ENCODE peak calls at places on chromosome 10, in seven cellular contexts. Q is IMR-90, G is foreskin fibroblast, N is astrocyte of the spinal cord, Z is adrenal gland, X is left lung, J is NB4. R is an unnamed sample.

GRCh38 chr10:123912466-123913201 is 21.0 kb upstream of the CPXM2 start:
- DNase-seq in Q (no peak), G (no peak), N (no peak), Z (no peak), X (no peak), J (no peak), R (no peak)

GRCh38 chr10:79123547-79123963 is 54.8 kb downstream of the ZMIZ1 start:
- DNase-seq in Q (no peak), G (no peak), N (peak), Z (no peak), X (no peak), J (peak), R (no peak)

GRCh38 chr10:54009672-54010071 is 791.4 kb downstream of the PCDH15 start:
- DNase-seq in Q (no peak), G (no peak), N (no peak), Z (no peak), X (no peak), J (peak), R (no peak)

GRCh38 chr10:13984647-13985155 is 346.0 kb downstream of the FRMD4A start:
- DNase-seq in Q (peak), G (peak), N (peak), Z (no peak), X (no peak), J (no peak), R (no peak)

GRCh38 chr10:33336606-33337334 is 2.3 kb upstream of the NRP1 start:
- DNase-seq in Q (no peak), G (peak), N (peak), Z (peak), X (peak), J (peak), R (peak)

GRCh38 chr10:128924918-128925317 is 542.1 kb upstream of the MGMT start:
- DNase-seq in Q (no peak), G (no peak), N (no peak), Z (no peak), X (no peak), J (no peak), R (no peak)

GRCh38 chr10:125991009-125991788 is 94.8 kb downstream of the FANK1 start:
- DNase-seq in Q (no peak), G (no peak), N (no peak), Z (no peak), X (no peak), J (no peak), R (no peak)

GRCh38 chr10:25082276-25083204 is 66.1 kb downstream of the THNSL1 start:
- DNase-seq in Q (no peak), G (no peak), N (no peak), Z (no peak), X (no peak), J (peak), R (no peak)

GRCh38 chr10:86661161-86662025 is 6.9 kb upstream of the LDB3 start:
- DNase-seq in Q (peak), G (peak), N (no peak), Z (peak), X (no peak), J (no peak), R (no peak)

GRCh38 chr10:127886371-127887051 is 6.2 kb downstream of the CLRN3 start:
- DNase-seq in Q (no peak), G (no peak), N (no peak), Z (no peak), X (no peak), J (no peak), R (peak)

GRCh38 chr10:5644930-5645329 is 21.5 kb downstream of the ASB13 start:
- DNase-seq in Q (no peak), G (no peak), N (no peak), Z (no peak), X (no peak), J (no peak), R (no peak)

GRCh38 chr10:67785098-67785497 is 52.9 kb downstream of the DNAJC12 start:
- DNase-seq in Q (no peak), G (no peak), N (no peak), Z (no peak), X (no peak), J (no peak), R (no peak)

GRCh38 chr10:67784584-67784983 is 53.4 kb downstream of the DNAJC12 start:
- DNase-seq in Q (peak), G (no peak), N (no peak), Z (no peak), X (no peak), J (no peak), R (no peak)

GRCh38 chr10:67790534-67791408 is 47.2 kb downstream of the DNAJC12 start:
- DNase-seq in Q (peak), G (peak), N (peak), Z (no peak), X (no peak), J (peak), R (no peak)

GRCh38 chr10:67789769-67790168 is 48.2 kb downstream of the DNAJC12 start:
- DNase-seq in Q (no peak), G (no peak), N (no peak), Z (no peak), X (no peak), J (no peak), R (no peak)

DNA sequence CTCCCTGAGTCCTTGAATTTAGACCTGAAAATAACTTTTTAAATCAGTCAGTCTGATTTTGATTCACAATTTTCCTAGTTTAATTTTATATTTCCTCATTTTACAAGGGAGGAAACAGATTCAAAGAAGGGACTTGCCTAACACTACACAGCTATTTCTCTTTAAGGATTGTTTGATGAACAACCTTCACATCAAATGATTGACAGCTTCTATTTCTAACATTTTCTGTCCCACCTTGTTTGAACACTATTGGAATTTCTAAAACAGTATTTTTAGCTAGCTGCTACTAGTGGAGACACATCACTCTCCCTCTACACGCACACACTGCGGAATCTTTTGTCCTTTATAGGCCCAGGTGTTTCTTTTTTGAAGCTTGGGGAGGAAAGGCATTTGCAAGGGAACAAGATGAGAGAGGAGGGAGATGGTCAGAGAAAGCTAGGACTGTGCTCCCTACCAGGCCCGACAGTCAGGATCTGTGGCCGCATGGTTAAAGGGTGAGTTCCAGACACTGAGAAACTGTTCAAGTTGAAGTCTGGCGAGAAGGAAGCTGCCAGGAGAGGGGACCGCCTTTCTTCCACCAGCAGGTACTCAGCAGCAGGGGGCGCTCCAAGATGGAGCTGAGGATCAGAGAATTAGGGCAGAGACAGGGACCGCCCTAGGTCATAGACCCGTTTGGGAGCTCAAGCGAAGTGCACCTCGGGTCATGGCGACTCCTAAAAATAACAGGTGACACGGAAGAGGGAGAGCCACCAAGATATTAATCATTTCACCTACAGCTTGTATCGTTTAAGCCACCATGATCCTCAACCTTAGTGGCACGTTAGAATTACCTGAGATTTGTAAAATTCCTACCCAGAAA is 49.7 kb downstream of the DNAJC12 start:
- DNase-seq in Q (no peak), G (peak), N (no peak), Z (peak), X (peak), J (peak), R (no peak)
- TF ChIP-seq CTCF in Q (peak), G (peak), N (peak), Z (peak), X (peak), J (peak), R (peak)

GRCh38 chr10:64115913-64116643 is 594.9 kb downstream of the REEP3 start:
- DNase-seq in Q (no peak), G (no peak), N (peak), Z (peak), X (no peak), J (peak), R (no peak)
- TF ChIP-seq CTCF in Q (peak), G (peak), N (peak), Z (peak), X (peak), J (peak), R (peak)

GRCh38 chr10:91604462-91604935 is 28.4 kb downstream of the PPP1R3C start:
- DNase-seq in Q (no peak), G (peak), N (no peak), Z (no peak), X (no peak), J (no peak), R (no peak)
- TF ChIP-seq CTCF in Q (peak), G (peak), N (peak), Z (no peak), X (no peak), J (no peak), R (peak)

DNA sequence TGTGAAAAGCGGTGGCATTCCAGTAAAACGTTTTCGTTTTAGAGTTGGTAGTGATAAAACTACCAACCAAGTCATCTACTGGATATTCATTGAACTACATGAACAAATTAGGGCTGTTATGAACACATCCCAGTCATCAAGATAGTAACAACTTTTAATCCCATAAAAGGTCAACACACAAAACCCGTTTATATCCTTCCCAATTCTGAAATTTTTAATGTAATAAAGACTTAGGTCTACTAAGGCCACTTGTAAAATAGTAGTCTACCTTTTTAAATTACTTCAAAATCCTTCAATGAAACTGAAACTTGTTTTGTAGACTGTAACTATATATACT is 1.2 kb downstream of the ATAD1 start:
- DNase-seq in Q (no peak), G (no peak), N (no peak), Z (no peak), X (no peak), J (peak), R (no peak)
- TF ChIP-seq CTCF in Q (no peak), G (no peak), N (no peak), Z (no peak), X (no peak), J (no peak), R (no peak)

GRCh38 chr10:97618285-97618684 is 15.0 kb downstream of the MORN4 start:
- DNase-seq in Q (no peak), G (no peak), N (no peak), Z (no peak), X (no peak), J (no peak), R (no peak)

GRCh38 chr10:97607076-97607635 is 17.6 kb downstream of the C10orf62 start:
- DNase-seq in Q (no peak), G (no peak), N (no peak), Z (no peak), X (no peak), J (no peak), R (no peak)

GRCh38 chr10:97608991-97609561 is 19.6 kb downstream of the C10orf62 start:
- DNase-seq in Q (no peak), G (no peak), N (no peak), Z (no peak), X (no peak), J (no peak), R (no peak)

GRCh38 chr10:97611473-97611872 is 21.8 kb downstream of the MORN4 start:
- DNase-seq in Q (no peak), G (no peak), N (no peak), Z (no peak), X (no peak), J (no peak), R (no peak)

DNA sequence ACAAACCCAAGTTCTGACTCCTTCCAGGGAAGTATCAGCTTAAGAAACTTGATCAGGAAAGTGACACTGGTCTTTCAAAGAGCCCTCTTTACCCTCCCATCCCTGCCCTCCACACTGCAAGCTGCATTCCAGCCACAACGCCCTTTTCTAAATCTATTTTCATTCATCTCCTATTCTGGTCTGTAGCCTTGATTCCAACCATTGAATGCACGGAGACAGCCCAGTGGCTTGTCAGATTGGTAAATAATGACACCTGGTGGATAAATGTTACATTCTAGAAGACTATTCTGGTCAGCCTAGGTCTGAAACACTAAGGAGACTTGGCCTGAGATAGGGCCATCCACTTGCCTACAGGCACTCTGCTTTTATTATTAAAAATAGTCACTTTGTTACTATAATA is 20.9 kb downstream of the MORN4 start:
- DNase-seq in Q (peak), G (peak), N (peak), Z (peak), X (no peak), J (peak), R (no peak)
- TF ChIP-seq CTCF in Q (peak), G (peak), N (peak), Z (peak), X (peak), J (no peak), R (no peak)

DNA sequence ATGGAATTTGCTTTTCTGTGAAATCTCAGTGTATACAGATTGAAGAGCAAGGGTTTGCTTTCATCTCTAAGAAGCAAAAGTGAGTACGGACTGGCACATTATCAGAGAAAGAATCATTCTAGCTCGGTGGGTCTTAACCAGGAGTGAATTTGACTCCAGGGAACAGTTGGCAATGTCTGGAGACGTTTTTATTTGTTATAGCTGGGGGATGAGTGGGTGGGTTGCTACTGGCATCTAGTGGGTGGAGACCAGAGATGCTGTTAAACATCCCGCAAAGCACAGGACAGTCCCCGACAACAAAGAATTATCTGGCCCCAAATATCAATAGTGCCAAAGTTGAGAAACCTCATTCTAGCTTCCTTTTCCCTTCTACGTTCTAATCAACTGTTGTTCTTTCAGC is 43.8 kb upstream of the ATRNL1 start:
- DNase-seq in Q (no peak), G (no peak), N (no peak), Z (no peak), X (no peak), J (no peak), R (no peak)
- TF ChIP-seq CTCF in Q (no peak), G (no peak), N (no peak), Z (no peak), X (no peak), J (no peak), R (no peak)

GRCh38 chr10:31033166-31033565 is 1.5 kb upstream of the ZNF438 start:
- DNase-seq in Q (no peak), G (peak), N (no peak), Z (no peak), X (no peak), J (peak), R (no peak)

GRCh38 chr10:31032515-31033132 is 959 bp upstream of the ZNF438 start:
- DNase-seq in Q (no peak), G (no peak), N (no peak), Z (no peak), X (no peak), J (no peak), R (no peak)

GRCh38 chr10:31031205-31031665 is 430 bp downstream of the ZNF438 start:
- DNase-seq in Q (no peak), G (no peak), N (no peak), Z (no peak), X (no peak), J (no peak), R (no peak)

GRCh38 chr10:31030800-31031199 is 865 bp downstream of the ZNF438 start:
- DNase-seq in Q (no peak), G (no peak), N (no peak), Z (no peak), X (no peak), J (peak), R (no peak)

DNA sequence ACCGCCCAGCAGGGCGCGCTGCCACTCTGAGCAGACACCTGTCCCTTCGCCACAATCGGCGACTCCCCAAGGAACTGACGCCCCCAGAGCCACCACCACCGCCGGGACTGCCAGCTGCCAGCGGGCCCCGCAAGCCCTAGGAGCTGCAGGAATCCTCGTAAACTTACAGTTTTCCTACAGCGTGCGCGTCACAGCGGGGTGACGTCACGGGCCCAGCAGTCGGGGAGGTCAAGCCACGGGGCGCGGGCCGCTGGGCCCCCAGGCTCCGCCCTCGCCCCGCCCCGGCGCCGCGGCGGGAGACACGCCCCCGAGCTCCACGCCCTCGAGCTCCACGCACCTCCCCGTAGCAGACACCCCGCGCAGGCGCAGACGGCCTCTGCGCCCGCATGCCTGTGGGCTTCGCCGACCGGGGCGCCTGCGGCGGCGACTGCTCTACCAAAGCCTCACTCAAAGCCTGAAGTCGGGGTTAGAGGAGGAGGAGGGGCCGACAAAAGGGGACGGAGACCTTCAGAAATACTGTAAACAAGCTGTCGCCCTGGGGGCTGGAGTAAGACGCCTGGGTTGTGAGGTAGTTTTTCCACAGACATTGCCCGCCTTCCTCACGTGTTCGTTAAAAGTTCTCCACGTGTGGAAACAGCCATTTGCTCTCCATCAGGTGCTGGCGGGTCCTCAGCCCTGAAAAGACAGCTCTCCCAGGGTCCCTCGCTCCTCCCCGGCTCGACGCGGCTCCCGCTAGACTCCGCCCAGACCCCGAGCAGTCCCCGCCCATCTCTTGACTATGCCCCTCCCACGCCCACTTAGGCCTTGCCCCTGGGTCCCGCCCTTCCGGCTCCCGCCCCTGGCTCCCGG is at the start of gene ZNF438:
- DNase-seq in Q (peak), G (peak), N (peak), Z (peak), X (peak), J (peak), R (peak)
- TF ChIP-seq CTCF in Q (peak), G (no peak), N (peak), Z (peak), X (peak), J (peak), R (peak)

GRCh38 chr10:103699611-103700435 is 155.6 kb downstream of the SH3PXD2A start:
- DNase-seq in Q (no peak), G (no peak), N (no peak), Z (no peak), X (no peak), J (no peak), R (no peak)
- TF ChIP-seq CTCF in Q (peak), G (no peak), N (peak), Z (no peak), X (no peak), J (peak), R (peak)

GRCh38 chr10:42836096-42836495 is 53.5 kb downstream of the BMS1 start:
- DNase-seq in Q (no peak), G (no peak), N (no peak), Z (no peak), X (no peak), J (no peak), R (no peak)
- TF ChIP-seq CTCF in Q (no peak), G (no peak), N (no peak), Z (no peak), X (no peak), J (no peak), R (no peak)

DNA sequence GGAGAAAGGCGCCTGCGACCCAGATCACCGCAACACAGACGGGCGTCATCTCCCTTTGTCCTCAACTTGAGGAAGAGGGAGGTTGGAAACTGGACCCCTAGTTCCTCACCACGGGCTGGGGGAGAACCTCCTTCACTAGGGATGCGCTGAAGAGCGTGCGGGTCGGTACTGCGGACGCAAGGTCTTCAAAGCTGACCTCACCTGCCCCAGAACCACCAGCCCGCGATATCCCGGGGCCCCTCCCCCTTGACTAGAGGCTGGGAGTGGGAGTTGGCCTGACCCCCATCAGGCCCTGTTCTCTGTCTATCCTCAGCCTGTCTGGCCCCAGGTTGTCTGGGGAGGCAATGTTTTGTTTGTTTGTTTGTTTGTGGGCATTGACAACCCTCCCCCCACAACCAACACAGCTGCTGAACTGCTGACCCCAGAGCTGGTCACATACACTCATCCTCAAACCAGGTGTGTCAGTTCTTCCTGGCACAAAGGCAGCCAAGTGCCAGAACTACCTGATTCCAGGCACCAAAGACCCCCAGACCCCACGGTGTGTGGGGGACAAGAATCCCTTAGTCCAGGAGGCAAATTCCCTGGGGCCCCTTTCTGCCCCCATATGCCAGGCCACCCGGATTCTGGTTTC is 2.9 kb downstream of the NPM3 start:
- DNase-seq in Q (no peak), G (no peak), N (no peak), Z (no peak), X (no peak), J (no peak), R (no peak)
- TF ChIP-seq CTCF in Q (no peak), G (no peak), N (no peak), Z (no peak), X (no peak), J (no peak), R (peak)